ENCODE peak calls at places on chromosomes 1 and 21, in five cellular contexts. J, Z, R, Y and C are unnamed samples.

GRCh38 chr1:14140800-14141526 is 441.0 kb downstream of the PRDM2 start:
- DNase-seq in J (no peak), Z (peak), R (no peak), Y (no peak), C (no peak)

GRCh38 chr1:238485906-238486219 is 595.1 kb upstream of the ZP4 start:
- DNase-seq in J (peak), Z (peak), R (peak), Y (peak), C (no peak)

GRCh38 chr1:180150982-180151381 is 3.7 kb upstream of the QSOX1 start:
- DNase-seq in J (no peak), Z (no peak), R (no peak), Y (no peak), C (no peak)

GRCh38 chr1:173798078-173798477 is 26.4 kb upstream of the DARS2 start:
- DNase-seq in J (no peak), Z (no peak), R (no peak), Y (no peak), C (no peak)

GRCh38 chr21:42847726-42848125 is 31.6 kb downstream of the WDR4 start:
- DNase-seq in J (no peak), Z (no peak), R (no peak), Y (no peak), C (no peak)

GRCh38 chr1:63920154-63921117 is 146.6 kb downstream of the ROR1 start:
- DNase-seq in J (peak), Z (no peak), R (no peak), Y (no peak), C (peak)

GRCh38 chr1:100009458-100009857 is 39.7 kb downstream of the SLC35A3 start:
- DNase-seq in J (peak), Z (no peak), R (no peak), Y (no peak), C (no peak)

GRCh38 chr1:234584926-234585325 is 25.1 kb downstream of the IRF2BP2 start:
- DNase-seq in J (no peak), Z (no peak), R (no peak), Y (no peak), C (no peak)

GRCh38 chr1:40281852-40282251 is 23.8 kb downstream of the ZMPSTE24 start:
- DNase-seq in J (no peak), Z (no peak), R (no peak), Y (peak), C (no peak)

GRCh38 chr21:42060166-42060565 is 11.0 kb upstream of the UMODL1 start:
- DNase-seq in J (no peak), Z (no peak), R (no peak), Y (no peak), C (no peak)

GRCh38 chr21:37450385-37451044 is 83.9 kb downstream of the DYRK1A start:
- DNase-seq in J (peak), Z (no peak), R (no peak), Y (peak), C (no peak)

GRCh38 chr1:228987736-228988506 is 252.6 kb downstream of the RHOU start:
- DNase-seq in J (no peak), Z (no peak), R (no peak), Y (no peak), C (no peak)